ENCODE peak calls at places on chromosomes 7 and 10, in four cellular contexts. X is NCI-H2171 treated with DMSO at 0.1 percent for 48 hours, T is glutamatergic neuron, Z is brain microvascular endothelial cell. L is an unnamed sample.

GRCh38 chr7:2032030-2032875 is 200.5 kb downstream of the MAD1L1 start:
- DNase-seq in X (no peak), Z (no peak), T (no peak), L (no peak)

GRCh38 chr7:128311003-128311402 is 32.7 kb downstream of the RBM28 start:
- DNase-seq in T (no peak), Z (no peak), X (no peak), L (no peak)

GRCh38 chr7:108442039-108442568 is 14.1 kb downstream of the NRCAM start:
- DNase-seq in Z (no peak), X (peak; percentile 92), T (peak; percentile 43), L (no peak)

GRCh38 chr7:91940171-91940570 is 491 bp upstream of the AKAP9 start:
- DNase-seq in Z (peak; percentile 22), X (peak; percentile 68), T (no peak), L (peak; percentile 14)

GRCh38 chr10:57696641-57697040 is 571.1 kb downstream of the IPMK start:
- DNase-seq in T (no peak), Z (peak; percentile 69), X (no peak), L (peak; percentile 10)

GRCh38 chr10:107163904-107164861 is at the start of gene SORCS1:
- DNase-seq in Z (no peak), T (peak; percentile 76), X (no peak), L (no peak)

GRCh38 chr7:156589808-156590207 is 50.8 kb upstream of the RNF32 start:
- DNase-seq in X (no peak), T (no peak), Z (no peak), L (no peak)

GRCh38 chr7:54260868-54261475 is 281.2 kb upstream of the VSTM2A start:
- DNase-seq in T (no peak), Z (no peak), X (no peak), L (no peak)

GRCh38 chr7:55326079-55326847 is 38.9 kb upstream of the LANCL2 start:
- DNase-seq in Z (no peak), T (no peak), X (no peak), L (no peak)

GRCh38 chr10:53786236-53786635 is 1013.7 kb upstream of the MBL2 start:
- DNase-seq in X (no peak), Z (no peak), T (no peak), L (peak; percentile 2)

GRCh38 chr7:122199171-122199570 is 55.1 kb upstream of the AASS start:
- DNase-seq in Z (no peak), T (no peak), X (no peak), L (no peak)